ENCODE peak calls at places on chromosome 6, in six cellular contexts. G is A549, P is endothelial cell of umbilical vein, Z is HCT116, V is H1, K is GM12878. H is an unnamed sample.
A peak's percentile ranks its signal among the peaks of the same experiment; 100 is the strongest.

GRCh38 chr6:37915463-37915862 is 95.9 kb downstream of the ZFAND3 start:
- DNase-seq in P (no peak), K (no peak), G (no peak), Z (no peak), V (no peak), H (no peak)

GRCh38 chr6:133594551-133594950 is 294.4 kb upstream of the TCF21 start:
- DNase-seq in Z (no peak), P (no peak), G (peak; percentile 14), K (no peak), V (no peak), H (no peak)

GRCh38 chr6:75317503-75318206 is 33.1 kb upstream of the TMEM30A start:
- DNase-seq in Z (no peak), P (peak; percentile 71), K (no peak), G (no peak), V (no peak), H (no peak)

GRCh38 chr6:105886066-105886811 is 199.9 kb upstream of the PRDM1 start:
- DNase-seq in Z (no peak), K (no peak), P (no peak), V (no peak), G (no peak), H (peak; percentile 30)

GRCh38 chr6:30898750-30899360 is 9.2 kb upstream of the GTF2H4 start:
- DNase-seq in K (no peak), G (no peak), P (no peak), V (no peak), Z (no peak), H (no peak)

GRCh38 chr6:83430606-83431544 is at the start of gene ME1:
- DNase-seq in Z (peak; percentile 38), G (peak; percentile 90), K (peak; percentile 52), V (peak; percentile 36), P (peak; percentile 77), H (peak; percentile 97)

GRCh38 chr6:88650029-88650619 is 313.3 kb downstream of the RNGTT start:
- DNase-seq in K (peak; percentile 97), V (no peak), P (no peak), G (no peak), Z (no peak), H (no peak)

GRCh38 chr6:474454-475185 is 83.1 kb downstream of the IRF4 start:
- DNase-seq in V (no peak), K (peak; percentile 59), Z (no peak), P (no peak), G (no peak), H (peak; percentile 89)

GRCh38 chr6:16337280-16337975 is 99.0 kb downstream of the GMPR start:
- DNase-seq in P (peak; percentile 99), G (no peak), V (no peak), K (no peak), Z (no peak), H (no peak)

GRCh38 chr6:83008631-83009030 is 57.0 kb downstream of the UBE3D start:
- DNase-seq in K (no peak), P (peak; percentile 2), V (no peak), Z (no peak), G (peak; percentile 12), H (no peak)

GRCh38 chr6:166463363-166464067 is 80.8 kb upstream of the MPC1 start:
- DNase-seq in V (no peak), P (no peak), K (no peak), G (no peak), Z (no peak), H (no peak)

GRCh38 chr6:146258206-146258605 is 229.3 kb downstream of the GRM1 start:
- DNase-seq in G (no peak), K (no peak), Z (no peak), P (no peak), V (no peak), H (no peak)

GRCh38 chr6:100311707-100312266 is 152.9 kb downstream of the SIM1 start:
- DNase-seq in P (peak; percentile 9), Z (no peak), V (no peak), K (no peak), G (no peak), H (no peak)

GRCh38 chr6:158518196-158519127 is 41.4 kb upstream of the TMEM181 start:
- DNase-seq in P (peak; percentile 71), V (no peak), G (peak; percentile 72), Z (peak; percentile 77), K (peak; percentile 71), H (peak; percentile 96)

GRCh38 chr6:127115032-127115661 is 3.3 kb upstream of the RSPO3 start:
- DNase-seq in P (no peak), K (no peak), Z (no peak), G (no peak), V (no peak), H (no peak)

GRCh38 chr6:53614676-53615075 is 50.9 kb downstream of the KLHL31 start:
- DNase-seq in P (no peak), K (no peak), Z (no peak), V (no peak), G (peak; percentile 62), H (no peak)

GRCh38 chr6:53616450-53617357 is 48.9 kb downstream of the KLHL31 start:
- DNase-seq in P (no peak), V (no peak), Z (peak; percentile 39), K (no peak), G (peak; percentile 76), H (no peak)

GRCh38 chr6:53618219-53618618 is 47.3 kb downstream of the KLHL31 start:
- DNase-seq in Z (no peak), G (no peak), V (no peak), P (no peak), K (no peak), H (no peak)

GRCh38 chr6:53611342-53611741 is 54.2 kb downstream of the KLHL31 start:
- DNase-seq in V (no peak), Z (no peak), K (no peak), P (no peak), G (no peak), H (no peak)

GRCh38 chr6:53615633-53616449 is 49.7 kb downstream of the KLHL31 start:
- DNase-seq in G (peak; percentile 98), Z (peak; percentile 99), V (no peak), P (no peak), K (no peak), H (peak; percentile 11)
- TF ChIP-seq MAX in G (peak; percentile 84), Z (peak; percentile 91), V (no peak), P (no peak), K (no peak), H (no peak)

DNA sequence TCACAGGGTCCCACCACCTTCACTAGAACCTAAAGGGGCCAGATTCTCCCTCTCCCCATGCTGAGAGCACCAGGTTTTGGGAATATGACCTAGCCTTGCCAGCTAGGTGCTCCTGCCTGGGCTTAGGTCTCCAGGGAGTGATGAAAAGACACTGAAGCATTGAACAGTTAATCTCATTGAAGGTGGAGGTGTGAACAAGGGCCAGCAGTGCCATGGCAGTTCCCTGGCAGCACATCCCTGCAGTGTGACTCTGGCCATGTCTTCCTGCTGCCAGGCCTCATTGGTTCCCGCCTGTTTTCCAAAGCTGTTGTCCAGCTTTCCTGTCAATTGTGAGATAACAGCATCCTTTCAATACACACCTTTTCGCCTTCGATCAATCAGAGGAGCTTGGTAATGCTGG is 10.9 kb downstream of the PPIL6 start:
- DNase-seq in Z (no peak), G (no peak), P (no peak), K (no peak), V (no peak), H (no peak)
- TF ChIP-seq POLR2A in Z (no peak), G (no peak), P (no peak), K (no peak), V (no peak), H (no peak)

DNA sequence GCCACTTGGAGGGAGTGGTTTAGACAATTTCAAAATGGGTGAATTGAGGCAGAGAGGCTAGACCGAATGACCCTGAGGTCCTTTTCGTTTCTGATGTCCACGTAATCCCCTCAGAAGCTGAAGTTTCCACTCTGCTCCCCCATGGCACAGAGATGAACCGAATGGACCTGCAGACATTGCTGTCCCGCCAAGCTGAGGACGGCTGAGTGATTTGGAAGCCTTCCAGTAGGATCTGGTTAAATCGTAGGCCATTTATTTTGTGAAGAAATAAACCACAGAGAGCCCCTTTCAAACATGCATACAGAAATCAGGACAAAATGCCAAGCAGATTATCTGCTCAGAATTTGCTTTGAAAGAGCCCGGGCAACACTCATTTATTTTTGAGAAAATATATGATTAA is 77.7 kb downstream of the PKHD1 start:
- DNase-seq in P (no peak), K (no peak), Z (no peak), V (no peak), G (no peak), H (no peak)
- TF ChIP-seq MAX in P (no peak), K (no peak), Z (no peak), V (no peak), G (no peak), H (no peak)

DNA sequence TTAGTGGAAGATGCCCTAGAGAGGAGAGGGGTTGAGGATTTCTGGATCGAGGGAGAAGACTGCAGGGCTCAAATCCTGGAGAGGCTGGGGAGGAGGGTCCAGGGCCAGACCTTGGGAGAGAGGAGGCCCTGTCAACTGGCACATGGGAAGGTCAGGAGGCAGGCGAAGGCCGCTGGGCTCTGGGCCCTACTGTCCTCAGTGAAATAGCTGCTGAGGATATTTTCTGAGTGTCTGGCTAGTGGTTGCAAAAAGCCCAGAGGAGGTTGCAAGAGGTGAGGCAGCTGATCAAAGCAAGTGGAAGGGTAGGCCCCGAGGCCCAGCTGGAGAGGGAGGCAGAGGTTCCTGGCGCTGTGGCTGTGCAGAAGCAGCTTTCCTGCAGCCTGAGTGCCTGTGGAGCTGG is 103.4 kb upstream of the MLN start:
- DNase-seq in G (no peak), K (no peak), V (no peak), Z (no peak), P (no peak), H (no peak)
- TF ChIP-seq POLR2A in G (no peak), K (no peak), V (no peak), Z (no peak), P (no peak), H (no peak)

GRCh38 chr6:107815846-107816245 is 8.3 kb downstream of the SCML4 start:
- DNase-seq in Z (no peak), G (no peak), V (no peak), K (no peak), P (no peak), H (no peak)
- TF ChIP-seq MAX in Z (no peak), G (no peak), V (no peak), K (no peak), P (no peak), H (no peak)

GRCh38 chr6:34259529-34260069 is 10.8 kb upstream of the SMIM29 start:
- DNase-seq in P (no peak), G (no peak), Z (no peak), V (no peak), K (no peak), H (no peak)

GRCh38 chr6:34260576-34261267 is 11.9 kb upstream of the SMIM29 start:
- DNase-seq in K (no peak), Z (no peak), G (no peak), P (no peak), V (no peak), H (no peak)
- TF ChIP-seq POLR2A in K (no peak), Z (no peak), G (no peak), P (no peak), V (no peak), H (no peak)

GRCh38 chr6:21281366-21281765 is 312.2 kb upstream of the SOX4 start:
- DNase-seq in Z (no peak), G (peak; percentile 22), V (no peak), P (no peak), K (no peak), H (no peak)
- TF ChIP-seq MAX in Z (no peak), G (no peak), V (no peak), P (no peak), K (no peak), H (no peak)